ENCODE peak calls at places on chromosomes 16 and 17, in nine cellular contexts. U, K, F, A, B, J, H, I and M are unnamed samples.

GRCh38 chr17:77724876-77725615 is 233.5 kb upstream of the TNRC6C start:
- DNase-seq in U (no peak), K (no peak), F (no peak), A (no peak), B (no peak), J (no peak), H (peak), I (peak), M (no peak)

GRCh38 chr17:78715000-78715771 is 66.9 kb downstream of the CYTH1 start:
- DNase-seq in U (no peak), K (no peak), F (no peak), A (no peak), B (no peak), J (no peak), H (peak), I (no peak), M (no peak)

GRCh38 chr16:4679156-4679853 is 14.1 kb upstream of the NUDT16L1 start:
- DNase-seq in U (no peak), K (peak), F (no peak), A (no peak), B (no peak), J (no peak), H (peak), I (no peak), M (no peak)

GRCh38 chr17:17778308-17779014 is 58.3 kb downstream of the SREBF1 start:
- DNase-seq in U (no peak), K (peak), F (no peak), A (no peak), B (peak), J (no peak), H (peak), I (no peak), M (no peak)

GRCh38 chr17:2378905-2379304 is 22.0 kb downstream of the MNT start:
- DNase-seq in U (no peak), K (no peak), F (no peak), A (no peak), B (no peak), J (no peak), H (no peak), I (no peak), M (no peak)

GRCh38 chr16:54928016-54928356 is 2.7 kb upstream of the IRX5 start:
- DNase-seq in U (no peak), K (no peak), F (no peak), A (no peak), B (peak), J (no peak), H (no peak), I (no peak), M (no peak)

GRCh38 chr17:17096438-17097178 is 54.4 kb downstream of the MPRIP start:
- DNase-seq in U (no peak), K (no peak), F (no peak), A (no peak), B (peak), J (no peak), H (no peak), I (no peak), M (no peak)

GRCh38 chr16:49644143-49644460 is 211.8 kb downstream of the ZNF423 start:
- DNase-seq in U (no peak), K (no peak), F (no peak), A (no peak), B (peak), J (no peak), H (no peak), I (no peak), M (no peak)

GRCh38 chr16:79997257-79997656 is 396.7 kb upstream of the MAF start:
- DNase-seq in U (no peak), K (no peak), F (no peak), A (no peak), B (peak), J (no peak), H (no peak), I (no peak), M (no peak)

GRCh38 chr16:4936181-4936990 is 562 bp downstream of the PPL start:
- DNase-seq in U (no peak), K (no peak), F (no peak), A (peak), B (no peak), J (no peak), H (peak), I (no peak), M (no peak)

GRCh38 chr17:3034578-3034920 is 28.9 kb downstream of the OR1D5 start:
- DNase-seq in U (no peak), K (no peak), F (no peak), A (no peak), B (no peak), J (no peak), H (no peak), I (peak), M (no peak)

GRCh38 chr17:14616508-14616907 is 315.6 kb downstream of the HS3ST3B1 start:
- DNase-seq in U (no peak), K (no peak), F (no peak), A (peak), B (no peak), J (no peak), H (no peak), I (no peak), M (no peak)

DNA sequence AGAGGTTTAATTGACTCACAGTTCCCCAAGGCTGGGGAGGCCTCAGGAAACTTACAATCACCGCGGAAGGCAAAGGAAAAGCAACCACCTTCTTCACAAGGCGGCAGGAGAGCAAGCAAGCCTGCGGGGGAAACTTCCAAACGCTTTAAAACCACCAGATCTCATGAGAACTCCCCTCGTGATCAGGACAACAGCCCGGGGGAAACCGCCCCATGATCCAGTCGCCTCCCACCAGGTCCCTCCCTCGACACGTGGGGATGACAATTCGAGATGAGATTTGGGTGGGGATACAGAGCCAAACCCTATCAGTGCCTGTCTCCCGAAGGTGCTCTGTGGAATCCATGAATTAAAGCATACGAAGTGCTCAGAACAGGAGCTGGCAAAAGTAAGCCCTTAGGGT is 43.9 kb upstream of the ABR start:
- DNase-seq in U (no peak), K (no peak), F (no peak), A (no peak), B (no peak), J (no peak), H (no peak), I (no peak), M (no peak)
- H3K27ac ChIP-seq in U (no peak), K (no peak), F (no peak), A (no peak), B (no peak), J (no peak), H (no peak), I (no peak), M (no peak)

GRCh38 chr17:7803981-7804380 is 30.0 kb upstream of the KDM6B start:
- DNase-seq in U (no peak), K (no peak), F (no peak), A (peak), B (peak), J (no peak), H (peak), I (no peak), M (no peak)

GRCh38 chr17:7814969-7815368 is 19.0 kb upstream of the KDM6B start:
- DNase-seq in U (no peak), K (no peak), F (no peak), A (no peak), B (no peak), J (no peak), H (no peak), I (no peak), M (no peak)

GRCh38 chr17:7806592-7806991 is 27.4 kb upstream of the KDM6B start:
- DNase-seq in U (no peak), K (no peak), F (no peak), A (no peak), B (no peak), J (no peak), H (no peak), I (no peak), M (no peak)

GRCh38 chr17:7807206-7807605 is 26.8 kb upstream of the KDM6B start:
- DNase-seq in U (no peak), K (no peak), F (no peak), A (no peak), B (no peak), J (no peak), H (no peak), I (no peak), M (no peak)

GRCh38 chr17:7809086-7809790 is 24.8 kb upstream of the KDM6B start:
- DNase-seq in U (no peak), K (no peak), F (no peak), A (peak), B (no peak), J (no peak), H (no peak), I (no peak), M (no peak)
- H3K27ac ChIP-seq in U (no peak), K (no peak), F (no peak), A (peak), B (no peak), J (no peak), H (no peak), I (no peak), M (peak)

DNA sequence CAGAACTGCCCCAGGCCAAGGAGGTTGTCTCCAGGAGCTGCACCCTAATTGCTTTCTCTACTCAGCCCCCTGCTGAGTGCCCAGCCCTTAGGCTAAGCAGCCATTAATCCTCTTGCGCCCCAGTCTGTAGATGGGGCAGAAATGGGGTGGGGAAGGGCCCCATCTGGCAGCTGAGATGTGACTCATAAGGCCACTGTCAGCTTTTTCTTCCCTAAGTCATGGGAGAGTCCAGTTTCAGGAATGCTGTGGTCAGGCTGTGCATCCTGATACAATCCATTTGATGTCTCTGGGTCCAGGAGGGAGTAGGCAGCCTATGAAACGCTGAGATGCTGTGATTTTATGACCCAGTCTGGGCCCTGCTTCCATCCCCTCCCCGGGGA is 12.3 kb downstream of the PLXDC1 start:
- DNase-seq in U (no peak), K (no peak), F (no peak), A (peak), B (peak), J (no peak), H (no peak), I (no peak), M (peak)
- H3K27ac ChIP-seq in U (no peak), K (peak), F (no peak), A (peak), B (no peak), J (no peak), H (no peak), I (no peak), M (no peak)

DNA sequence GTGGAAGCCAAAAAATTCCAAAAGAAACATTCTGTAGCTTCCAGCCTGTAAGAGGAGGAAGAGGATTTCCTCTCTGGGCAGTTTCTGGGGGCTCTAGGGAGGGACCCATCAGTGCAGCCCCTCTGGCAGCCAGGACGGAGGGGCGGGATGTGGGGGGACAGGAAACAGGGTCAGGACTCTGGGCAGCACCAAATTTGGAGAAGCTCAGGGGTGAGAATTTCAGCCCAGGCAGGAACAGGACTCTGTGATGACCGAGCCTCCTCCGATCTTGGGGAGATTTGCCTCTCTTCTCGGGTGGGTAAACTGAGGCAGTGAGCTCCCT is 18.4 kb upstream of the CIBAR2 start:
- DNase-seq in U (no peak), K (no peak), F (no peak), A (no peak), B (no peak), J (no peak), H (no peak), I (no peak), M (no peak)
- H3K27ac ChIP-seq in U (peak), K (peak), F (no peak), A (peak), B (peak), J (no peak), H (peak), I (peak), M (no peak)

DNA sequence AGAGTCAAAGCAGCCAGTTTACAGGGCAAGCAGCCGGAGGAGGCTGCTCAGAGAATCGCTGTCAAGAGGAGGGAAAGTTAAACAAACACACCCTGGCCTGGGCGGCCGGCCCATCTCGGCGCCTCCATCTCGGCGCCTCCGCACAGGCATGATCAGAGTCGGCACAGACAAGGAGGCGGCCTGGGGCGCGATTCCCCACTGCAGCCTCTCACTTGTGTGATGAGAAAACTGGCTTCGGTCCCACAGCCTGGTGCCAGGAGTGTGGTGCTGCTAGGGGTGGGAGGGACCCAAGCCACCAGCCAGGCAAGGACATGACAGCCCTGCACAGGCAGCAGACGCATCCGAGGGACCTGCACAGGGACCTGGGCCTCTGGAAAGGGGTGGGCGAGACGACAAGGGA is 17.7 kb downstream of the SLC38A10 start:
- DNase-seq in U (no peak), K (peak), F (no peak), A (no peak), B (peak), J (no peak), H (peak), I (no peak), M (no peak)
- H3K27ac ChIP-seq in U (no peak), K (peak), F (no peak), A (peak), B (no peak), J (no peak), H (peak), I (peak), M (no peak)

GRCh38 chr16:22210285-22210684 is 4.2 kb downstream of the EEF2K start:
- DNase-seq in U (no peak), K (no peak), F (no peak), A (no peak), B (no peak), J (no peak), H (no peak), I (no peak), M (no peak)
- H3K27ac ChIP-seq in U (peak), K (no peak), F (no peak), A (peak), B (no peak), J (no peak), H (no peak), I (no peak), M (no peak)

GRCh38 chr16:567362-568256 is 804 bp downstream of the NHLRC4 start:
- DNase-seq in U (no peak), K (no peak), F (no peak), A (no peak), B (no peak), J (no peak), H (no peak), I (no peak), M (no peak)
- H3K27ac ChIP-seq in U (peak), K (peak), F (peak), A (peak), B (peak), J (peak), H (peak), I (peak), M (no peak)

DNA sequence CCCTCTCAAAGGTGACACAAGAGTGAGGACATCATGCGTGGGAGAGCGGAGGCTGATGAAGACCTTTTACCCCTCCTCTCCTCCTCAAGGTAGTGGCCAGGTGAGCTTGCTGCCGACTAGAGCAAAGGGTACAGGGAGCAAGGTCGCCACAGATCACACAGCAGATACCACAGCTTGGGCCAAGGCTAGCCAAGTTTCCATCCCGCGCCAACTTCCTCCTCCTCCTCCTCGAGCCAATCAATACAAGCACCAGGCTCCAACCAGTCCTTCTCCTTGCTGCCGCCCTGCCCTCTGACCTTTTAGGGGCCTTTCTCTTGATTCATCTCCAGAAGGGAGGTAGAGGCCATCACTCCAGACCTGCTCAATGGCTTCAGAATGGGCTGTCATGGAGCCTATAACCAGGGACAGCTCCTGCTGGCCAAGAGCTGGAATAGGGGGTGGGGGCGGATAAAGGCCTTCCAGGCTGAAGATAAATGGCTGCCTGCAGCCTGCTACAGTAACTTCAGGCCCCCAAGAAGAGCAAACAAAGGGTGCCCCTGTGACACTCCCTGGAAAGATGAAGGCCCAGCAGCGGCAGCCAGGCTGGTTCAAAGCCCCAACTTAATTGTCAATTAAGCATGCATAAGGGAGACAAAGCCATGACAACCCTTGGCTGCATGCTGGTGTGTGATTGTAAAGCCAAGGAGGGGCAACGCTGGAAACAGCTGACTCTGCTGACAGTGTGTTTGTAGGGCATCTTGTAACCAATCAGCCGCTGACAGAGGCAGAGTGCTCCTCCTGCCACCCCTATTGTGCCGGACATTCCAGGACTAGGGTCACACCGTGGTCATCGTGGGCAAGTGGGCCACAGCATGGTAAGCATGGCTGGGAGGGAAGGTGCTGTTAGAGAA is 17.7 kb downstream of the HNF1B start:
- DNase-seq in U (no peak), K (no peak), F (no peak), A (no peak), B (no peak), J (no peak), H (peak), I (no peak), M (no peak)
- H3K27ac ChIP-seq in U (no peak), K (no peak), F (no peak), A (no peak), B (no peak), J (no peak), H (no peak), I (no peak), M (no peak)

GRCh38 chr16:71927383-71927782 is 32.1 kb downstream of the IST1 start:
- DNase-seq in U (no peak), K (peak), F (no peak), A (peak), B (peak), J (no peak), H (peak), I (peak), M (no peak)
- H3K27ac ChIP-seq in U (peak), K (peak), F (no peak), A (peak), B (peak), J (no peak), H (peak), I (peak), M (no peak)

DNA sequence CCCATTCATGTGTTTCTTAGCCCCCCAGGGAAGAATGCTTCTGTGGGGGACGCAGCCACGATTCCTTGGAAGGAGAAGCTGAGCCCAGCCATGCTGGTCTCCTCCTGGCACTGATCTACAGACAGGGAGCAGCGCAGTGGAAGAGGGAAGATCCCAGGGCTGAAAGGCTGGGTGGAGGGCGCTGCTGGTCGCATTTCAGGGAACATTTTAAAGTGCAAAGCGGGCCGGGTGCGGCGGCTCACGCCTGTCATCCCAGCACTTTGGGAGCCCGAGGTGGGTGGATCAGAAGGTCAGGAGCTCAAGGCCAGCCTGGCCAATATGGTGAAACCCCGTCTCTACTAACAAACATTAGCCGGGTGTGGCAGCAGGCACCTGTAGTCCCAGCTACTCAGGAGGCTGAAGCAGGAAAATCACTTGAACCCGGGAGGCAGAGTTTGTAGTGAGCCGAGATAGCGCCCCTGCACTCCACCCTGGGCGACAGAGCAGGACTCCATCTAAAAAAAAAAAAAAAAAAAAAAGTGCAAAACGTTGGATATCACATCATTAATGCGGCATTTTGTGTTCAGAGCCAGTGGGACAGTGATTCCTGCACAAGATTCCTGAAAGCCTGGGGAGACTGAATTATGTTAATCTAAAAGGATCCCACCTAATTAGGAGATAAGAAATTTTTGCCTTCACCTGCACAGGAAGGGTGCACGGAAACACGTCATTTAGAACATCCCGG is 558 bp upstream of the CHMP6 start:
- DNase-seq in U (no peak), K (no peak), F (no peak), A (no peak), B (no peak), J (no peak), H (no peak), I (no peak), M (no peak)
- H3K27ac ChIP-seq in U (no peak), K (peak), F (peak), A (peak), B (no peak), J (peak), H (peak), I (peak), M (no peak)